ENCODE peak calls at places on chromosomes 13 and 19, in seven cellular contexts. T is lung; R is small intestine; L is stimulated activated CD8-positive, alpha-beta memory T cell treated with anti-CD3 and anti-CD28 coated beads, Interleukin-7, amount 100 ng/mL, for 1 hour; Q is HEK293T; F is cardiac muscle cell; V is activated T-helper 1 cell treated with Interleukin-2 at 50 U/mL for 16 hours. P is an unnamed sample.

GRCh38 chr13:46622013-46622917 is 69.3 kb downstream of the LRCH1 start:
- DNase-seq in T (no peak), R (no peak), L (no peak), Q (no peak), F (no peak), V (no peak), P (no peak)

GRCh38 chr13:44180876-44181536 is 192.6 kb upstream of the SERP2 start:
- DNase-seq in T (no peak), R (no peak), L (no peak), Q (no peak), F (no peak), V (no peak), P (no peak)

GRCh38 chr13:20475927-20476691 is 49.5 kb downstream of the CRYL1 start:
- DNase-seq in T (no peak), R (peak), L (no peak), Q (peak), F (no peak), V (peak), P (no peak)

GRCh38 chr13:21686761-21687391 is 16.0 kb downstream of the FGF9 start:
- DNase-seq in T (no peak), R (no peak), L (no peak), Q (no peak), F (no peak), V (no peak), P (no peak)

GRCh38 chr13:29758591-29759114 is 91.8 kb downstream of the UBL3 start:
- DNase-seq in T (no peak), R (peak), L (peak), Q (no peak), F (peak), V (peak), P (no peak)

GRCh38 chr19:41995959-41996797 is 2.1 kb upstream of the ATP1A3 start:
- DNase-seq in T (no peak), R (no peak), L (no peak), Q (peak), F (no peak), V (no peak), P (no peak)

GRCh38 chr19:10517760-10518443 is 655 bp upstream of the S1PR5 start:
- DNase-seq in T (no peak), R (no peak), L (no peak), Q (peak), F (peak), V (no peak), P (no peak)

GRCh38 chr13:98041081-98041820 is 87.8 kb downstream of the IPO5 start:
- DNase-seq in T (no peak), R (no peak), L (no peak), Q (no peak), F (no peak), V (no peak), P (no peak)

GRCh38 chr19:31436121-31436776 is 87.0 kb upstream of the TSHZ3 start:
- DNase-seq in T (peak), R (no peak), L (no peak), Q (no peak), F (peak), V (no peak), P (no peak)

GRCh38 chr19:3057275-3057714 is 5.0 kb downstream of the TLE5 start:
- DNase-seq in T (peak), R (no peak), L (no peak), Q (no peak), F (peak), V (no peak), P (no peak)

GRCh38 chr19:47122359-47123335 is 8.0 kb upstream of the SAE1 start:
- DNase-seq in T (no peak), R (no peak), L (no peak), Q (no peak), F (peak), V (no peak), P (no peak)